ENCODE peak calls at places on chromosomes 3 and 15, in five cellular contexts. C, Y, N, I and X are unnamed samples.

GRCh38 chr3:8837172-8837571 is 67.8 kb upstream of the OXTR start:
- DNase-seq in C (no peak), Y (no peak), N (no peak), I (peak), X (peak)

GRCh38 chr3:62493116-62493801 is 119.9 kb upstream of the FEZF2 start:
- DNase-seq in C (no peak), Y (no peak), N (no peak), I (no peak), X (no peak)

GRCh38 chr3:116669576-116669975 is 40.0 kb upstream of the TUSC7 start:
- DNase-seq in C (no peak), Y (no peak), N (no peak), I (no peak), X (no peak)

GRCh38 chr15:41585140-41586047 is 26.4 kb downstream of the TYRO3 start:
- DNase-seq in C (no peak), Y (peak), N (peak), I (peak), X (no peak)

GRCh38 chr3:61561374-61562041 is at the start of gene PTPRG:
- DNase-seq in C (no peak), Y (peak), N (peak), I (peak), X (peak)

GRCh38 chr3:97148891-97149290 is 334.5 kb downstream of the EPHA6 start:
- DNase-seq in C (no peak), Y (no peak), N (no peak), I (no peak), X (no peak)

GRCh38 chr3:31755911-31756658 is 223.4 kb downstream of the STT3B start:
- DNase-seq in C (no peak), Y (no peak), N (no peak), I (peak), X (no peak)

GRCh38 chr3:60932170-60932569 is 319.1 kb downstream of the FHIT start:
- DNase-seq in C (no peak), Y (no peak), N (no peak), I (no peak), X (no peak)

GRCh38 chr15:72728821-72729220 is 42.8 kb downstream of the BBS4 start:
- DNase-seq in C (no peak), Y (no peak), N (no peak), I (no peak), X (no peak)

GRCh38 chr3:45948409-45948808 is 5.1 kb downstream of the CXCR6 start:
- DNase-seq in C (no peak), Y (no peak), N (no peak), I (peak), X (no peak)

GRCh38 chr3:119829431-119829830 is 47.5 kb downstream of the NR1I2 start:
- DNase-seq in C (no peak), Y (no peak), N (no peak), I (no peak), X (no peak)

GRCh38 chr3:55688154-55688553 is 201.0 kb upstream of the WNT5A start:
- DNase-seq in C (no peak), Y (no peak), N (no peak), I (no peak), X (no peak)

GRCh38 chr3:104291878-104292277 is 1074.8 kb upstream of the ALCAM start:
- DNase-seq in C (no peak), Y (no peak), N (no peak), I (no peak), X (no peak)
- H3K4me3 ChIP-seq in C (no peak), Y (peak), N (peak), I (no peak), X (peak)

GRCh38 chr3:57130426-57131209 is 34.5 kb downstream of the IL17RD start:
- DNase-seq in C (peak), Y (peak), N (no peak), I (no peak), X (no peak)

GRCh38 chr3:57128863-57129602 is 36.1 kb downstream of the IL17RD start:
- DNase-seq in C (no peak), Y (no peak), N (no peak), I (no peak), X (no peak)

GRCh38 chr3:57135964-57136363 is 29.2 kb downstream of the IL17RD start:
- DNase-seq in C (no peak), Y (no peak), N (no peak), I (no peak), X (no peak)

GRCh38 chr3:57127849-57128566 is 37.1 kb downstream of the IL17RD start:
- DNase-seq in C (no peak), Y (no peak), N (no peak), I (peak), X (no peak)

DNA sequence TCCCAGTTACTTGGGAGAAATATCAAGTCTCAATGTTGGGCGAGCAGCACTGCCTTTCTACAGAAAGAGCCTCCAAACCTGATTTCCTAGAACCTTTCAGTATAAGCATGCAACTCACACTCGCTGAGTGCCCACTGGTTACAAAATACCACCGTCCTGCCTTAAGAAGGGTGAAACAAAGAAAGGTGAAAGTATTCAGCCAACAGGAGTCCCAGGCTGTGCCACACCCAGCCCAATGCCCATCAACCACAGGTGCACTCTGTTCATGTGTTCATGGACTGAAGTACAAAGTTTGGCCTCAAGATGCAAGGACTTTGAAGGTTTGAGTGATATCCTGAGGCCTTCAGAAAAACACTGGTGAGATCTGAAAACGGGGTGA is 34.0 kb downstream of the IL17RD start:
- DNase-seq in C (no peak), Y (no peak), N (no peak), I (no peak), X (no peak)
- H3K4me3 ChIP-seq in C (no peak), Y (no peak), N (no peak), I (no peak), X (no peak)

DNA sequence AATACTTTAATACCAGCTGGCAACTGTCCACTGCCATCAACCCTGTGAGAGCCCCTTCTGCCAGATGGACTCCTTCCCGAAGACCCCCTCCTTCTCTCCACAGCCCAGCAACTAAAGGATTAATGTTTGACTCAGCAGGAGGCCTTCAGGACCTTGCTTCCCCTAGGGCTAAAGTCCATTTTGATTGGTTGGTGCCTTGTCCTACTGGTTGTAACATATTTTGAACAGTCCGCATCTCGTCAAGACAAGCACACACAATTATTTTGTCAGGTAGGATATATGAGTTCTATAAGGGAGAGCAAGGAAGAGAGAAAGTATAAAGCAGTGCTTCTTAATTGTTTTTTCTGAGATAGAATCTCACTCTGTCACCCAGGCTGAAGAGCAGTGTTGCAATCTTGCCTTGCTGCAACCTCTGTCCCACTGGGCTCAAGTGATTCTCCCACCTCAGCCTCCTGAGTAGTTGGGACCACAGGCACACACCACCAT is 18.6 kb downstream of the ACOX2 start:
- DNase-seq in C (no peak), Y (no peak), N (no peak), I (no peak), X (no peak)
- H3K4me3 ChIP-seq in C (no peak), Y (no peak), N (no peak), I (no peak), X (no peak)

GRCh38 chr3:113166719-113167492 is 44.5 kb upstream of the BOC start:
- DNase-seq in C (peak), Y (peak), N (no peak), I (peak), X (peak)
- H3K4me3 ChIP-seq in C (peak), Y (no peak), N (no peak), I (no peak), X (no peak)

GRCh38 chr3:39327746-39328349 is 1.7 kb upstream of the CCR8 start:
- DNase-seq in C (no peak), Y (no peak), N (no peak), I (no peak), X (no peak)

GRCh38 chr3:39332525-39332924 is 3.0 kb downstream of the CCR8 start:
- DNase-seq in C (no peak), Y (peak), N (no peak), I (no peak), X (no peak)

GRCh38 chr3:39330824-39331223 is 1.3 kb downstream of the CCR8 start:
- DNase-seq in C (no peak), Y (no peak), N (no peak), I (no peak), X (no peak)

GRCh38 chr3:39327053-39327745 is 2.3 kb upstream of the CCR8 start:
- DNase-seq in C (no peak), Y (no peak), N (no peak), I (no peak), X (no peak)

GRCh38 chr3:39329493-39329892 is at the start of gene CCR8:
- DNase-seq in C (no peak), Y (no peak), N (no peak), I (no peak), X (no peak)
- H3K4me3 ChIP-seq in C (no peak), Y (no peak), N (no peak), I (no peak), X (no peak)

GRCh38 chr3:112304611-112305010 is 10.6 kb upstream of the SLC9C1 start:
- DNase-seq in C (no peak), Y (no peak), N (no peak), I (peak), X (no peak)
- H3K4me3 ChIP-seq in C (peak), Y (peak), N (no peak), I (peak), X (no peak)

DNA sequence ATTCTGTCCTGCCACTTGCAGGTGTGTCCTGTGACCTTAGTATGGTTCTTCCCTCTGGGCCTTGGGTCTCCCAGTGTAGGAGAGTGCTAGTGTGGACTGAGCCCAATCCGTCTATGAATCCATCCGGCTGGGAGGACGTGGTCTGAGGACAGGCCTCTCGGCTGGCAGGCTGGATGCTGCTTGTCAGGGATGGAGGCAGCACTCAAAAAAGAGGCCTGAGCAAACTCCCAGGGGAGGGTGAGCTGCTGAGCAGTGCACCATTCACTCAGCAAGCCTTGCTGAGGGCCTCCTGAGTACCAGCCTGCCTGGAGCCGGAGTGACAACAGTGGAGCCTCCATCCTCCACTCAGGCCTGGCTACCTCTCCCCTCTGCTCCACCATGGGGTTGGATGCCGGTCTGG is 1.7 kb upstream of the DUSP7 start:
- DNase-seq in C (no peak), Y (no peak), N (no peak), I (no peak), X (no peak)
- H3K4me3 ChIP-seq in C (no peak), Y (no peak), N (no peak), I (no peak), X (no peak)